ENCODE peak calls at places on chromosomes 4 and X, in seven cellular contexts. K is HFF-Myc, P is lower lobe of right lung, O is IMR-90, W is endothelial cell of umbilical vein, T is GM06990, I is mammary epithelial cell. S is an unnamed sample.

GRCh38 chrX:151596282-151596681 is 32.8 kb downstream of the PASD1 start:
- DNase-seq in K (no peak), P (no peak), O (no peak), W (no peak), T (no peak), I (no peak), S (no peak)

GRCh38 chr4:5842456-5842855 is 50.4 kb downstream of the CRMP1 start:
- DNase-seq in K (no peak), P (no peak), O (no peak), W (no peak), T (no peak), I (no peak), S (no peak)

GRCh38 chr4:2044542-2045517 is 14.3 kb upstream of the NAT8L start:
- DNase-seq in K (no peak), P (no peak), O (no peak), W (no peak), T (no peak), I (no peak), S (no peak)

GRCh38 chr4:1938027-1938426 is 66.8 kb downstream of the NSD2 start:
- DNase-seq in K (no peak), P (no peak), O (no peak), W (no peak), T (no peak), I (peak; percentile 25), S (no peak)

GRCh38 chrX:109347618-109348017 is 134.3 kb downstream of the GUCY2F start:
- DNase-seq in K (peak; percentile 20), P (no peak), O (peak; percentile 17), W (peak; percentile 72), T (no peak), I (peak; percentile 30), S (no peak)

GRCh38 chrX:66015152-66015827 is 24.6 kb downstream of the VSIG4 start:
- DNase-seq in K (no peak), P (peak; percentile 51), O (no peak), W (no peak), T (peak; percentile 59), I (no peak), S (no peak)

GRCh38 chrX:15221321-15221720 is 48.6 kb downstream of the ASB9 start:
- DNase-seq in K (no peak), P (no peak), O (no peak), W (no peak), T (no peak), I (no peak), S (no peak)

GRCh38 chr4:21467551-21467950 is 481.0 kb downstream of the KCNIP4 start:
- DNase-seq in K (no peak), P (no peak), O (no peak), W (no peak), T (no peak), I (peak; percentile 65), S (no peak)

GRCh38 chr4:161554372-161554990 is 609.3 kb downstream of the FSTL5 start:
- DNase-seq in K (no peak), P (no peak), O (peak; percentile 70), W (peak; percentile 82), T (no peak), I (peak; percentile 43), S (no peak)

GRCh38 chr4:108247511-108248088 is 78.9 kb upstream of the LEF1 start:
- DNase-seq in K (no peak), P (no peak), O (no peak), W (peak; percentile 10), T (no peak), I (peak; percentile 2), S (no peak)

GRCh38 chr4:63663870-63664269 is 745.4 kb downstream of the TECRL start:
- DNase-seq in K (no peak), P (no peak), O (no peak), W (no peak), T (no peak), I (no peak), S (no peak)

GRCh38 chr4:56689231-56689630 is 8.1 kb upstream of the HOPX start:
- DNase-seq in K (no peak), P (no peak), O (no peak), W (peak; percentile 7), T (no peak), I (no peak), S (no peak)

GRCh38 chr4:177442623-177443155 is 452 bp upstream of the AGA start:
- DNase-seq in K (no peak), P (no peak), O (no peak), W (no peak), T (peak; percentile 23), I (peak; percentile 16), S (no peak)

GRCh38 chr4:11585506-11585905 is 156.8 kb upstream of the HS3ST1 start:
- DNase-seq in K (no peak), P (no peak), O (no peak), W (no peak), T (no peak), I (peak; percentile 68), S (no peak)

GRCh38 chr4:3634281-3635089 is 102.3 kb upstream of the LRPAP1 start:
- DNase-seq in K (no peak), P (peak; percentile 27), O (no peak), W (no peak), T (no peak), I (no peak), S (no peak)

GRCh38 chr4:145481164-145481941 is at the start of gene SMAD1:
- DNase-seq in K (peak; percentile 30), P (peak; percentile 88), O (peak; percentile 82), W (peak; percentile 76), T (peak; percentile 72), I (peak; percentile 87), S (peak; percentile 53)

GRCh38 chr4:174365018-174365587 is 81.4 kb downstream of the CEP44 start:
- DNase-seq in K (no peak), P (no peak), O (peak; percentile 38), W (peak; percentile 18), T (peak; percentile 10), I (no peak), S (peak; percentile 20)

GRCh38 chr4:122806981-122807679 is 19.5 kb upstream of the FGF2 start:
- DNase-seq in K (no peak), P (no peak), O (peak; percentile 65), W (no peak), T (no peak), I (no peak), S (no peak)

GRCh38 chr4:3515646-3516045 is 16.6 kb downstream of the LRPAP1 start:
- DNase-seq in K (no peak), P (peak; percentile 44), O (no peak), W (no peak), T (no peak), I (no peak), S (no peak)

GRCh38 chr4:2385450-2386020 is 32.9 kb downstream of the ZFYVE28 start:
- DNase-seq in K (no peak), P (no peak), O (no peak), W (no peak), T (no peak), I (no peak), S (no peak)

GRCh38 chr4:43133566-43133965 is 241.1 kb downstream of the GRXCR1 start:
- DNase-seq in K (no peak), P (no peak), O (no peak), W (no peak), T (no peak), I (peak; percentile 17), S (no peak)

GRCh38 chrX:1451676-1452496 is 823 bp downstream of the ASMTL start:
- DNase-seq in K (no peak), P (no peak), O (no peak), W (no peak), T (no peak), I (no peak), S (no peak)

GRCh38 chr4:80989921-80990544 is 40.5 kb upstream of the BMP3 start:
- DNase-seq in K (peak; percentile 37), P (no peak), O (peak; percentile 73), W (peak; percentile 57), T (peak; percentile 31), I (peak; percentile 39), S (peak; percentile 47)

GRCh38 chr4:25233194-25233593 is 639 bp upstream of the PI4K2B start:
- DNase-seq in K (no peak), P (no peak), O (no peak), W (no peak), T (no peak), I (no peak), S (no peak)
- H3K4me3 ChIP-seq in K (peak overlapping the region; percentile 72), P (peak overlapping the region; percentile 98), O (peak overlapping the region; percentile 91), W (peak overlapping the region; percentile 42), T (peak overlapping the region; percentile 66), I (peak overlapping the region; percentile 41), S (no peak overlapping the region)

DNA sequence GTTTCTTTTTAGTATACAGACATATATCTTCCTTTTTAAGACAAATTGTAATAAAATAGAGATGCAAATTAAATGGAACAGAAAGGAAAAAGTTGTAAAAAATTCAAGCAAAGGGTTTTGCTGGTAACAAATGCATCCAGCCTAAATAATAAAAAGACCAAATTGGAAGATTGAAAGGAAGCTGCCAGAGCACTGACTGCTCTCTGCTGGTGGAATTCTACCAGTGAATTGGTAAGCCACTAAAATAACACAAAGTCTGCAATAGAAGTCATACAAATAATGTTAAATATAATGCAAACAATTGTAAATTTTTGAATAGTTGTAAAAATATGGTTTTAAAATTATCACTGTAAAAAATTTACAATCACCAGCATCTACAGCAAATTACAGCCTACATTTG is 1322.3 kb downstream of the PCDH7 start:
- DNase-seq in K (no peak), P (no peak), O (no peak), W (no peak), T (no peak), I (no peak), S (no peak)
- TF ChIP-seq CTCF in K (no peak), P (no peak), O (no peak), W (no peak), T (no peak), I (no peak), S (no peak)

GRCh38 chrX:154981116-154981411 is 41.5 kb downstream of the F8 start:
- DNase-seq in K (no peak), P (no peak), O (no peak), W (no peak), T (peak; percentile 62), I (no peak), S (no peak)
- H3K4me3 ChIP-seq in K (no peak overlapping the region), P (peak overlapping the region; percentile 42), O (no peak overlapping the region), W (no peak overlapping the region), T (no peak overlapping the region), I (no peak overlapping the region), S (no peak overlapping the region)

GRCh38 chrX:40539214-40540142 is 41.3 kb upstream of the ATP6AP2 start:
- DNase-seq in K (no peak), P (peak; percentile 74), O (peak; percentile 71), W (no peak), T (peak; percentile 72), I (peak; percentile 32), S (peak; percentile 40)

GRCh38 chrX:40542972-40543371 is 37.8 kb upstream of the ATP6AP2 start:
- DNase-seq in K (no peak), P (no peak), O (no peak), W (no peak), T (no peak), I (no peak), S (no peak)

GRCh38 chrX:40542208-40542607 is 38.6 kb upstream of the ATP6AP2 start:
- DNase-seq in K (no peak), P (no peak), O (no peak), W (no peak), T (no peak), I (no peak), S (no peak)

GRCh38 chrX:40538391-40538790 is 42.4 kb upstream of the ATP6AP2 start:
- DNase-seq in K (no peak), P (no peak), O (no peak), W (no peak), T (no peak), I (no peak), S (no peak)

DNA sequence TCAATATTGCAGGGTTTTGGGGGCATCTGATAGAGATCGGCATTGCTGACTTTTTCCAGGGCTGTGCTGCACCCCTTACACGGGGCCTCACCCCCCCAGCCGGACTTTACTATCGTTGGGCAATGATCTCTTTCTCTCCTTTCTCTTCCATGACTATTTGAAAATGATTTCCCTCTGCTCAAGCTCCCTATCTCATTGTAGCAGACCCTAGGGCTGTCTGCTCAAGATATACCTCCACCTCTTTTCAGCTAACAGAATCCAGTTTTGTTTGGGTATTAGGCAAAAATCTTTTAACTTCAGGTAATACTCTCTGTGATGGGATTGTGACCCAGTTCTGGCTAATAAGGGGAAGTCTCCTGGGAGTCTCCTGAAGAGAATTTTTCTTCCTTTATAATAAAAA is 43.5 kb upstream of the ATP6AP2 start:
- DNase-seq in K (no peak), P (no peak), O (no peak), W (no peak), T (no peak), I (no peak), S (no peak)
- TF ChIP-seq CTCF in K (no peak), P (no peak), O (no peak), W (no peak), T (no peak), I (no peak), S (no peak)

S was measured in AG09309.